ENCODE peak calls at places on chromosomes 5 and 9, in five cellular contexts. Z, Y, U, O and W are unnamed samples.

GRCh38 chr9:12065050-12065449 is 628.1 kb upstream of the TYRP1 start:
- DNase-seq in Z (no peak), Y (no peak), U (no peak), O (no peak), W (no peak)

GRCh38 chr5:159106569-159107282 is 7.0 kb upstream of the EBF1 start:
- DNase-seq in Z (peak), Y (no peak), U (peak), O (peak), W (peak)

GRCh38 chr9:100087218-100087617 is 11.6 kb downstream of the ERP44 start:
- DNase-seq in Z (no peak), Y (no peak), U (no peak), O (no peak), W (no peak)

GRCh38 chr5:171310816-171311697 is 2.0 kb downstream of the TLX3 start:
- DNase-seq in Z (no peak), Y (no peak), U (no peak), O (peak), W (no peak)

GRCh38 chr5:89128930-89129625 is 246.1 kb upstream of the MEF2C start:
- DNase-seq in Z (peak), Y (no peak), U (no peak), O (no peak), W (no peak)

GRCh38 chr9:107557236-107557990 is 67.8 kb upstream of the KLF4 start:
- DNase-seq in Z (no peak), Y (no peak), U (no peak), O (no peak), W (no peak)

GRCh38 chr5:159022178-159022556 is 77.5 kb downstream of the EBF1 start:
- DNase-seq in Z (peak), Y (no peak), U (no peak), O (no peak), W (no peak)

GRCh38 chr9:15915711-15916110 is 362.9 kb downstream of the CCDC171 start:
- DNase-seq in Z (no peak), Y (no peak), U (no peak), O (no peak), W (no peak)

GRCh38 chr5:122846051-122846567 is 696 bp downstream of the SNX24 start:
- DNase-seq in Z (peak), Y (no peak), U (peak), O (no peak), W (peak)

GRCh38 chr5:102865171-102865509 is 110.0 kb downstream of the PAM start:
- DNase-seq in Z (no peak), Y (no peak), U (no peak), O (no peak), W (no peak)

GRCh38 chr5:102863764-102864560 is 108.9 kb downstream of the PAM start:
- DNase-seq in Z (no peak), Y (no peak), U (no peak), O (no peak), W (no peak)

GRCh38 chr5:102865510-102866314 is 110.6 kb downstream of the PAM start:
- DNase-seq in Z (peak), Y (peak), U (no peak), O (peak), W (peak)

GRCh38 chr5:102867999-102868662 is 113.0 kb downstream of the PAM start:
- DNase-seq in Z (no peak), Y (no peak), U (no peak), O (no peak), W (no peak)

GRCh38 chr5:102866315-102866693 is 111.2 kb downstream of the PAM start:
- DNase-seq in Z (no peak), Y (no peak), U (no peak), O (no peak), W (no peak)
- TF ChIP-seq JUND in Z (no peak), Y (no peak), U (no peak), O (no peak), W (no peak)

GRCh38 chr5:43564289-43564850 is 7.5 kb upstream of the PAIP1 start:
- DNase-seq in Z (no peak), Y (no peak), U (no peak), O (no peak), W (no peak)

GRCh38 chr5:43560128-43560527 is 3.3 kb upstream of the PAIP1 start:
- DNase-seq in Z (no peak), Y (no peak), U (no peak), O (no peak), W (peak)

GRCh38 chr5:43565043-43565442 is 8.2 kb upstream of the PAIP1 start:
- DNase-seq in Z (no peak), Y (no peak), U (no peak), O (no peak), W (no peak)

GRCh38 chr5:43561346-43561745 is 4.5 kb upstream of the PAIP1 start:
- DNase-seq in Z (no peak), Y (no peak), U (no peak), O (no peak), W (no peak)

GRCh38 chr5:43563321-43563720 is 6.4 kb upstream of the PAIP1 start:
- DNase-seq in Z (no peak), Y (no peak), U (no peak), O (no peak), W (no peak)
- TF ChIP-seq JUND in Z (no peak), Y (no peak), U (no peak), O (no peak), W (no peak)

GRCh38 chr5:81486711-81487110 is 92.8 kb upstream of the ACOT12 start:
- DNase-seq in Z (peak), Y (no peak), U (no peak), O (no peak), W (no peak)
- TF ChIP-seq JUND in Z (no peak), Y (no peak), U (no peak), O (no peak), W (no peak)

GRCh38 chr5:72480836-72481235 is 26.4 kb downstream of the ZNF366 start:
- DNase-seq in Z (no peak), Y (no peak), U (no peak), O (no peak), W (no peak)
- TF ChIP-seq JUND in Z (no peak), Y (no peak), U (no peak), O (no peak), W (no peak)

DNA sequence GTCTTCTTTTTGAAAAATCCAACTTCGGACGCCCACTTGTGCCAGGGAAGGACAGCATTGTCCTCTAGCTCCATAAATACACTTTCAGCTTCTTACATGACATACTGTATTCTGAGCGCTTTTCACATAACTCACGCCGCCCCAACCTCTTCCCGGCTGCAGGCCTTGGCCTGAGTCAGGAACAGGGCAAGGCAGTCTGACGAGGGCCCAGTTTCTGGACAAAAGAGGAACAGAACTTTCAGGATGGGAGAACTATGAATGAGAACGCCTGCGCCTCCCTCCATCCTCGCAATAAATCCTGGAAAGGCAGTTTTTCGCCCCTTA is 645 bp downstream of the DCTN4 start:
- DNase-seq in Z (no peak), Y (no peak), U (no peak), O (no peak), W (no peak)
- TF ChIP-seq JUND in Z (no peak), Y (no peak), U (no peak), O (no peak), W (no peak)

DNA sequence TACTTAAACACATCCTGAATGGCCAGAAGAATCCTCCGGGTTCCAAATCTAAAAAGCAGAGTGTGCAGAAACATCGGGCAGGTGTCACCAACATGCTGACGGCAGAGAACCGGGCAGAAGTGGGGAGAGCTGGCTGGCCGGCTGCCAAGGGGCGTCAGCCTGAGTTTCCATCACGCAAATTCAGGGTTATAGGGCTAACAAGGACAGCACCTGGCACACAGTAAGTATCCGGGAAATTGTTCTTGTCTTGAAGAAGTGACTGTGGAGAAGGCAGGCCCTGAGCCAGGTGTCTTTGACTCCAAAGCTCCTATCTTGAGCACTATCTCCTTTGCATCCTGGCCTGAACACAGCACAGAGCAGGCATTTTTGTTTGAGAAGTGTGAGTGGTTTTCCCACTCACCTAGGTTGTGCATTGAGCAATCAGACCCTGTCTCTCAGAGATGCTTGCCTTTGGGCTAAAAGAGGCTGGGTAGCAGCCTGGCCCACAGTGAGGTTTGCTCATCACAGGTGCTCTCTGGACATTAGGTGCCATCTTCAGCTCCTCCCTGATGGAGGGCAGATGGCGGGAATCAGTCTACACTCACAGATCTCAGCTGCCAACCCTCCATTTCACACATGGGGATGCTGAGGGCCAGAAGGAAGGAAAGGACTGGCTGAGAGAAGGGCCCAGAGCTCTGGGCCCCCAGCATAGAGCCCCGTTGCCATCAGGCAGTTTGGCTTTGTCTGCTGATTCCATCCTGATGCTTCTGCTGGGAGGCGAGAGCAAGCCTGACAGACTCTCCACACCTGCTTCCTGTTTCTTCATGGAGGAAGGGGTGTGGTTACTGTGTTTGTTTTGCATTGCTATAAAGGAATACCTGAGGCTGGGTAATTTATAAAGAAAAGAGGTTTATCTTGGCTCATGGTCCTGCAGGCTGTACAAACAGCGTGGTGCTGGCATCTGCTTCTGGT is 52.8 kb downstream of the WHRN start:
- DNase-seq in Z (no peak), Y (no peak), U (no peak), O (no peak), W (peak)
- TF ChIP-seq JUND in Z (no peak), Y (no peak), U (no peak), O (no peak), W (no peak)

GRCh38 chr5:67795781-67796477 is 419.6 kb upstream of the PIK3R1 start:
- DNase-seq in Z (no peak), Y (no peak), U (no peak), O (no peak), W (no peak)
- TF ChIP-seq JUND in Z (no peak), Y (no peak), U (no peak), O (no peak), W (no peak)